ENCODE peak calls at places on chromosomes 16 and 17, in nine cellular contexts. O is activated CD8-positive, alpha-beta memory T cell treated with anti-CD3 and anti-CD28 coated beads, Interleukin-2, amount 50 U/mL, for 4 hours; R is heart left ventricle; H is H9; Z is left cardiac atrium; Q is astrocyte of the hippocampus; L is Right ventricle myocardium superior; S is choroid plexus epithelial cell; Y is NCI-H460. F is an unnamed sample.

GRCh38 chr16:69706256-69706974 is 19.9 kb downstream of the NQO1 start:
- DNase-seq in R (no peak), H (no peak), O (no peak), S (peak), Z (no peak), Y (no peak), Q (no peak), L (no peak), F (no peak)

GRCh38 chr16:23222929-23223328 is 40.4 kb downstream of the SCNN1G start:
- DNase-seq in H (no peak), O (no peak), L (no peak), Y (no peak), R (no peak), Q (no peak), Z (no peak), S (no peak), F (no peak)

GRCh38 chr17:21280081-21280518 is 4.4 kb upstream of the MAP2K3 start:
- DNase-seq in O (peak), Q (peak), H (peak), S (peak), Y (peak), L (peak), R (peak), Z (peak), F (peak)

GRCh38 chr16:1707193-1707790 is 1.3 kb downstream of the MAPK8IP3 start:
- DNase-seq in O (no peak), Y (no peak), Q (peak), R (no peak), H (no peak), L (peak), Z (peak), S (peak), F (peak)

GRCh38 chr16:58280846-58281301 is 14.0 kb downstream of the PRSS54 start:
- DNase-seq in S (peak), H (no peak), O (no peak), Z (no peak), Y (no peak), Q (peak), R (no peak), L (no peak), F (no peak)

GRCh38 chr16:56263711-56264608 is 72.7 kb downstream of the GNAO1 start:
- DNase-seq in Z (peak), Q (no peak), H (no peak), O (no peak), S (no peak), R (peak), L (no peak), Y (no peak), F (peak)

GRCh38 chr17:78853926-78854394 is 13.3 kb upstream of the USP36 start:
- DNase-seq in Q (no peak), Y (no peak), L (no peak), O (no peak), S (no peak), H (no peak), R (no peak), Z (no peak), F (no peak)

GRCh38 chr16:23544436-23544835 is 12.7 kb downstream of the EARS2 start:
- DNase-seq in H (no peak), Z (no peak), Q (no peak), L (no peak), Y (no peak), R (no peak), O (no peak), S (no peak), F (no peak)

GRCh38 chr17:27868565-27868964 is 24.6 kb downstream of the LYRM9 start:
- DNase-seq in O (no peak), Q (no peak), L (no peak), R (no peak), H (no peak), S (no peak), Y (no peak), Z (no peak), F (no peak)

GRCh38 chr16:63337264-63337663 is 1301.0 kb upstream of the CDH8 start:
- DNase-seq in R (no peak), L (no peak), H (no peak), Q (no peak), S (no peak), Y (no peak), Z (no peak), O (no peak), F (no peak)

GRCh38 chr16:56647641-56648431 is 3.9 kb upstream of the MT1B start:
- DNase-seq in Z (no peak), Q (no peak), H (peak), L (no peak), S (no peak), Y (no peak), R (no peak), O (no peak), F (no peak)

GRCh38 chr16:3661922-3662321 is 7.4 kb downstream of the DNASE1 start:
- DNase-seq in H (no peak), Z (peak), Q (no peak), Y (no peak), S (no peak), O (no peak), L (peak), R (no peak), F (no peak)

GRCh38 chr16:86508028-86508946 is 2.0 kb upstream of the FOXF1 start:
- DNase-seq in S (peak), R (no peak), Z (no peak), L (no peak), O (no peak), Y (no peak), Q (peak), H (peak), F (no peak)

GRCh38 chr17:41655611-41656111 is 31.3 kb upstream of the KRT17 start:
- DNase-seq in Q (peak), Z (no peak), Y (no peak), L (peak), R (no peak), H (peak), O (no peak), S (no peak), F (no peak)

GRCh38 chr16:68756250-68757051 is 19.4 kb downstream of the CDH1 start:
- DNase-seq in H (no peak), O (no peak), Y (no peak), Z (no peak), S (no peak), L (no peak), R (no peak), Q (no peak), F (no peak)

GRCh38 chr16:78505544-78506371 is 406.3 kb downstream of the WWOX start:
- DNase-seq in Y (no peak), S (peak), L (peak), Q (peak), R (peak), Z (peak), O (no peak), H (peak), F (peak)

GRCh38 chr17:15498107-15498506 is 30.7 kb upstream of the CDRT4 start:
- DNase-seq in L (no peak), H (peak), R (no peak), S (peak), O (no peak), Y (no peak), Z (no peak), Q (peak), F (no peak)

GRCh38 chr17:74446551-74447500 is 14.9 kb downstream of the GPRC5C start:
- DNase-seq in Q (no peak), O (peak), R (peak), S (no peak), L (peak), Z (peak), Y (no peak), H (no peak), F (no peak)

GRCh38 chr16:49835116-49835880 is 20.6 kb downstream of the ZNF423 start:
- DNase-seq in Q (no peak), Z (no peak), L (no peak), O (no peak), R (no peak), Y (no peak), S (no peak), H (no peak), F (no peak)

GRCh38 chr16:50864386-50864785 is 122.5 kb downstream of the CYLD start:
- DNase-seq in S (no peak), Q (no peak), H (no peak), O (no peak), Z (no peak), Y (no peak), L (no peak), R (no peak), F (no peak)

GRCh38 chr17:15456972-15457722 is 10.3 kb downstream of the CDRT4 start:
- DNase-seq in R (peak), Q (peak), S (peak), H (no peak), O (no peak), Y (no peak), Z (peak), L (peak), F (peak)

GRCh38 chr17:59373879-59374495 is 42.5 kb downstream of the YPEL2 start:
- DNase-seq in L (no peak), O (no peak), Z (no peak), R (no peak), S (peak), Y (no peak), Q (no peak), H (no peak), F (no peak)

GRCh38 chr17:38351412-38352222 is at the start of gene SOCS7:
- DNase-seq in R (peak), S (peak), Q (peak), O (peak), H (peak), L (peak), Z (peak), Y (peak), F (peak)